ENCODE peak calls at places on chromosomes 2 and 18, in six cellular contexts. V, H, R, C, S and Z are unnamed samples.

GRCh38 chr2:107569496-107569895 is 257.2 kb upstream of the RGPD4 start:
- DNase-seq in V (no peak), H (peak), R (no peak), S (no peak), C (no peak), Z (no peak)

GRCh38 chr2:51350100-51350499 is 318.2 kb upstream of the NRXN1 start:
- DNase-seq in R (peak), S (no peak), V (no peak), C (no peak), H (peak), Z (no peak)

GRCh38 chr2:173872714-173873113 is 92.5 kb downstream of the SP3 start:
- DNase-seq in S (no peak), C (no peak), V (no peak), R (no peak), H (no peak), Z (no peak)

GRCh38 chr2:1837458-1837857 is 93.1 kb upstream of the PXDN start:
- DNase-seq in S (no peak), R (no peak), C (no peak), H (no peak), V (no peak), Z (no peak)

GRCh38 chr2:170873035-170873692 is 55.9 kb upstream of the GORASP2 start:
- DNase-seq in V (peak), C (peak), H (peak), S (peak), R (peak), Z (peak)

GRCh38 chr2:136328396-136328795 is 210.4 kb upstream of the CXCR4 start:
- DNase-seq in C (no peak), R (no peak), H (no peak), V (no peak), S (no peak), Z (no peak)

GRCh38 chr2:18976112-18976961 is 382.1 kb downstream of the OSR1 start:
- DNase-seq in H (peak), R (no peak), S (no peak), C (no peak), V (no peak), Z (no peak)

GRCh38 chr2:141707486-141707885 is 423.3 kb downstream of the LRP1B start:
- DNase-seq in V (no peak), H (no peak), S (no peak), R (no peak), C (no peak), Z (no peak)

GRCh38 chr2:201406077-201406662 is 45.1 kb downstream of the TRAK2 start:
- DNase-seq in V (no peak), R (no peak), H (peak), S (no peak), C (no peak), Z (no peak)

GRCh38 chr2:6184532-6185302 is 492.5 kb downstream of the SOX11 start:
- DNase-seq in C (no peak), H (peak), V (no peak), R (no peak), S (no peak), Z (no peak)

GRCh38 chr2:239002960-239003932 is 155.4 kb downstream of the TWIST2 start:
- DNase-seq in R (no peak), V (peak), C (no peak), H (peak), S (no peak), Z (no peak)

GRCh38 chr2:236694125-236694888 is 124.7 kb downstream of the ACKR3 start:
- DNase-seq in C (no peak), R (no peak), V (peak), H (peak), S (no peak), Z (no peak)

GRCh38 chr2:26978061-26978596 is 7.7 kb downstream of the MAPRE3 start:
- DNase-seq in V (peak), S (no peak), C (no peak), R (no peak), H (no peak), Z (no peak)

GRCh38 chr2:222361787-222362186 is 62.6 kb upstream of the SGPP2 start:
- DNase-seq in S (no peak), R (no peak), H (no peak), C (no peak), V (no peak), Z (no peak)

GRCh38 chr2:47237375-47238357 is 82.6 kb upstream of the STPG4 start:
- DNase-seq in R (no peak), S (no peak), V (no peak), C (no peak), H (peak), Z (no peak)

GRCh38 chr2:217976301-217976700 is 26.5 kb downstream of the TNS1 start:
- DNase-seq in V (no peak), C (no peak), S (no peak), R (no peak), H (no peak), Z (no peak)

GRCh38 chr2:68418855-68419254 is 48.2 kb downstream of the FBXO48 start:
- DNase-seq in S (no peak), H (no peak), C (no peak), V (no peak), R (no peak), Z (no peak)

GRCh38 chr2:202752071-202752470 is 117.3 kb downstream of the FAM117B start:
- DNase-seq in C (no peak), V (no peak), H (no peak), S (no peak), R (no peak), Z (no peak)

GRCh38 chr2:24855703-24856102 is 62.5 kb downstream of the CENPO start:
- DNase-seq in H (peak), R (no peak), C (no peak), S (no peak), V (no peak), Z (no peak)

DNA sequence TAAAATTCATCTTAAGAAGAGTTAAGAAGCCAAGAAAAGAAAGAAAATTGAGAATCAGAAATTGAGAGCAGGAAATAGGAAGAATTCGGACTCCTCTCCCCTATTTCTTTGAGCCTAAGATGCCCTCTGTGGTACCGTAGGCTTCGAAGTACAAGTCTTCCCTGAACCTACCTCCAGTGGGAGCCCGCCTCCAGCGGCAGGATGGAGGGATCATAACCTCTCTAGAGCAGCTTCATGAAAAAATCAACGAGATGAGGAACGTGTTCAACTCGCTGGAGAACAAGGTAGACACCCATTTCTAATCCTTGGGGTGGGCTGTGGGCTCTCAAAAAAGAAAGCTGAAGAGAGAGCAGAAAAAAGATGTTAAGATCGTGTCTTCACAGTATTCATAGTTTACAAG is 36.3 kb downstream of the ARHGEF33 start:
- DNase-seq in R (no peak), H (no peak), V (no peak), S (no peak), C (no peak), Z (no peak)
- TF ChIP-seq CTCF in R (no peak), H (no peak), V (no peak), S (no peak), C (no peak), Z (no peak)

DNA sequence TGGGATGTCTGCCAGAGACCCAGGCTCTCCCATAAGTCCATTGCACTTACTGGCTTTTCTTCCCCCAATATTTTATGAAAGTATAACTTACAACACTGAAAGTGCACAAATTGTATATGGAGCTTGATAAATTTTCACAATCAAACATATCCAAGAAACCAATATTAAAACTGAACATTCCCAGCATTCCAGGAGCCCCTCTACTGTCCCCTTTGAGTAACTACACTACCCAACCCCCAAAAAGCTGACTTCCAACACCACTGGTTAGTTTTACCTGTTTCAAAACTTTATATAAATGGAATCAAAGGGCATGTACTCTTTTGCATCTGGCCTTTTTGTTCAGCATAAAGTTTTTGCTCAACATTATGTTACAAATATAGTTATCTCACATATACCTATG is 35.2 kb upstream of the PKDCC start:
- DNase-seq in V (no peak), S (no peak), H (no peak), C (no peak), R (no peak), Z (no peak)
- TF ChIP-seq CTCF in V (no peak), S (no peak), H (no peak), C (no peak), R (no peak), Z (no peak)

GRCh38 chr2:14137643-14138042 is 494.9 kb upstream of the LRATD1 start:
- DNase-seq in H (no peak), R (peak), V (no peak), C (no peak), S (no peak), Z (no peak)
- TF ChIP-seq CTCF in H (peak), R (no peak), V (no peak), C (peak), S (no peak), Z (peak)

GRCh38 chr2:99802730-99803129 is 312.9 kb upstream of the REV1 start:
- DNase-seq in S (no peak), R (no peak), V (no peak), C (no peak), H (no peak), Z (no peak)
- TF ChIP-seq CTCF in S (no peak), R (no peak), V (no peak), C (no peak), H (no peak), Z (no peak)

DNA sequence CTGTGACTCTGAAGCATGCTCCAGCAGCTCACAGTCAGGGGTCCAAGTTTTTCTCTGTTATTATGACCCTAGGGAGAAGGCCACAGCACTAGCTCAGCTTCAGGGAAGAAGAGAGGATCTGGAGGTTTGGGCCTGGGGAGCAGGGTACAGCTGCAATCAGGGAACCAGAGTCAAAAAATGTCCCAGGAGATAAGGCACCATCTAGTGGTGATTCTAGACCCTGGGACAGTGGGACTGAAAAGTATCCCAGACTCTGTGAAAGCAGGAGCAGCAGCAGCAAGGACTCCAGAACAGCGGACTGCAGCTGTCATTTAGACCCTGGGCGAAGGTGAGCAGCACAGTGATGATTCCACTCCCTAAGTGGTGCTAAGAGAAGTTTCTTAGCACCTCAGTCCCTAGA is 278.4 kb upstream of the DDX18 start:
- DNase-seq in R (peak), H (no peak), C (no peak), S (no peak), V (no peak), Z (no peak)
- TF ChIP-seq CTCF in R (peak), H (peak), C (peak), S (no peak), V (no peak), Z (peak)

GRCh38 chr2:44672431-44672830 is 269.1 kb upstream of the SIX3 start:
- DNase-seq in C (no peak), R (no peak), H (no peak), S (no peak), V (no peak), Z (no peak)
- TF ChIP-seq CTCF in C (no peak), R (no peak), H (no peak), S (no peak), V (no peak), Z (no peak)

DNA sequence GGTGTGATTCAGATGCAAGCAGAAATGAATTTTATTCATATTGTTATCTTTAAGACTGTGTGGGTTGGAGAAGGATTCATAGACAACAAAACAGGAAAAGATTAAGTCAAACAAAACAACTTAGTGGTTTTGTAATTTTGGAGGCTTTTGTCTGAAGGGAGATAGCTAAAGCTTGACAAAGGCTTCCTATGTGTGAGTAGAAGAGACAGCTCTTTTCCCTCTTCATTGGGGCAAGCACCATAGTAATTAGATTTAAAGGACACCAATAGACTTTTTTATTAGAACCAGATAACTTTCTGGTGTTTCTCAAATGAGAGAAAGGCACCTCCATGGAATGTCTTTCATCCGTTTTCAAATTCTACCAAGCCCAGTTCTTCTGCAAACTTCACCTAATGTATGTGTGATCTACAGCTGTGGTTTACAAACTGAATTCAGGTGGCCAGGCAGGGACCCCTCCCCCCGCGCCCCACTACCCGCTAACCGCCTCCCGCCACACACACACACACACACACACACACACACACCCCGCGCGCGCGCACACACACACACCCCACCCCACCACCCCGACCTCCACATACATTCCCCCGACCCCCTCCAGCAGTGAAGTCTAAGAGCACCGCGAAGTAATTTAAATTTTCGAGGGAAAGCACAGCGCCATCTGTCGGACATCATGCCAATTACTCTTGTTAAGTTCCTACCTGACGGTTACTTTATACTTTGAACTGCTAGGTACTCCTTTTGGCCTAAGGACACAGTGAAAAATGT is 31.7 kb upstream of the PPP1R1C start:
- DNase-seq in V (no peak), R (peak), H (peak), S (peak), C (peak), Z (peak)
- TF ChIP-seq CTCF in V (no peak), R (peak), H (peak), S (peak), C (peak), Z (peak)

GRCh38 chr18:63158676-63159291 is 160.8 kb downstream of the BCL2 start:
- DNase-seq in C (no peak), H (no peak), R (no peak), S (no peak), V (no peak), Z (no peak)
- TF ChIP-seq CTCF in C (no peak), H (no peak), R (no peak), S (no peak), V (no peak), Z (no peak)